ENCODE peak calls at places on chromosomes 3 and 15, in four cellular contexts. S is dorsolateral prefrontal cortex; X is CD8-positive, alpha-beta T cell; K is cardiac fibroblast. G is an unnamed sample.

GRCh38 chr3:128554100-128554464 is 61.1 kb upstream of the GATA2 start:
- DNase-seq in S (no peak), K (peak), X (no peak), G (no peak)

GRCh38 chr15:67201136-67201535 is 53.3 kb downstream of the AAGAB start:
- DNase-seq in X (no peak), S (no peak), K (no peak), G (no peak)

GRCh38 chr3:167507954-167508353 is 34.1 kb upstream of the SERPINI2 start:
- DNase-seq in X (no peak), S (no peak), K (no peak), G (no peak)

GRCh38 chr3:117018622-117019021 is 309.0 kb downstream of the TUSC7 start:
- DNase-seq in S (peak), X (no peak), K (no peak), G (no peak)

GRCh38 chr3:120554727-120555660 is 41.1 kb upstream of the NDUFB4 start:
- DNase-seq in K (no peak), S (no peak), X (no peak), G (no peak)

GRCh38 chr3:50204804-50205718 is at the start of gene SLC38A3:
- DNase-seq in K (no peak), S (no peak), X (no peak), G (no peak)

GRCh38 chr15:37777006-37777405 is 157.4 kb upstream of the TMCO5A start:
- DNase-seq in X (no peak), S (no peak), K (no peak), G (no peak)

GRCh38 chr3:45409921-45410320 is 21.5 kb downstream of the LARS2 start:
- DNase-seq in K (peak), S (no peak), X (no peak), G (no peak)

GRCh38 chr3:49745986-49746385 is 22.2 kb upstream of the GMPPB start:
- DNase-seq in X (no peak), K (peak), S (no peak), G (no peak)

GRCh38 chr3:61627768-61628185 is 66.4 kb downstream of the PTPRG start:
- DNase-seq in K (peak), S (no peak), X (no peak), G (no peak)

GRCh38 chr3:10347648-10348403 is 26.9 kb upstream of the SEC13 start:
- DNase-seq in K (no peak), S (no peak), X (no peak), G (no peak)

GRCh38 chr3:67524046-67524445 is 130.4 kb downstream of the SUCLG2 start:
- DNase-seq in S (no peak), X (no peak), K (no peak), G (no peak)

GRCh38 chr3:70308760-70309159 is 3.7 kb downstream of the MDFIC2 start:
- DNase-seq in S (no peak), X (no peak), K (peak), G (no peak)

GRCh38 chr3:54859204-54859603 is 68.7 kb downstream of the LRTM1 start:
- DNase-seq in K (no peak), X (no peak), S (no peak), G (no peak)

GRCh38 chr3:61771976-61772375 is 210.6 kb downstream of the PTPRG start:
- DNase-seq in S (no peak), K (no peak), X (no peak), G (no peak)

GRCh38 chr3:64055076-64055475 is 31.8 kb upstream of the PSMD6 start:
- DNase-seq in K (no peak), S (no peak), X (no peak), G (no peak)

GRCh38 chr3:190044142-190044541 is 76.6 kb downstream of the P3H2 start:
- DNase-seq in X (no peak), S (no peak), K (peak), G (peak)

GRCh38 chr15:67878647-67879293 is 38.9 kb upstream of the RNU6-1 start:
- DNase-seq in S (no peak), K (no peak), X (no peak), G (no peak)

GRCh38 chr15:70526221-70526973 is 237.0 kb downstream of the UACA start:
- DNase-seq in X (no peak), K (peak), S (no peak), G (no peak)

GRCh38 chr3:65174713-65175112 is 486.9 kb upstream of the ADAMTS9 start:
- DNase-seq in K (no peak), S (no peak), X (no peak), G (no peak)

GRCh38 chr3:63037116-63037515 is 161.9 kb upstream of the CADPS start:
- DNase-seq in X (no peak), K (no peak), S (no peak), G (no peak)

GRCh38 chr3:120824613-120825012 is 82.1 kb downstream of the GTF2E1 start:
- DNase-seq in K (no peak), S (no peak), X (no peak), G (no peak)

GRCh38 chr3:31847760-31848159 is 133.3 kb downstream of the OSBPL10 start:
- DNase-seq in X (no peak), K (no peak), S (no peak), G (no peak)

GRCh38 chr3:109152326-109152725 is 15.8 kb downstream of the C3orf85 start:
- DNase-seq in S (no peak), X (no peak), K (no peak), G (no peak)

GRCh38 chr15:99956022-99956775 is 223.0 kb upstream of the LYSMD4 start:
- DNase-seq in S (no peak), K (no peak), X (no peak), G (no peak)

GRCh38 chr3:101020616-101021015 is 27.4 kb upstream of the ABI3BP start:
- DNase-seq in K (peak), S (no peak), X (no peak), G (no peak)

GRCh38 chr15:24986653-24987052 is 31.9 kb downstream of the SNRPN start:
- DNase-seq in K (no peak), S (no peak), X (no peak), G (no peak)

GRCh38 chr15:65653341-65653740 is 31.6 kb downstream of the SLC24A1 start:
- DNase-seq in S (no peak), K (peak), X (no peak), G (no peak)

GRCh38 chr3:71512000-71512399 is 71.5 kb downstream of the FOXP1 start:
- DNase-seq in K (no peak), S (no peak), X (no peak), G (no peak)

GRCh38 chr3:112739252-112739945 is 98.5 kb upstream of the CCDC80 start:
- DNase-seq in S (no peak), X (no peak), K (peak), G (no peak)

GRCh38 chr3:169454823-169455222 is 208.7 kb downstream of the MECOM start:
- DNase-seq in K (peak), S (no peak), X (no peak), G (no peak)

GRCh38 chr3:126030455-126030854 is 53.5 kb downstream of the SLC41A3 start:
- DNase-seq in X (no peak), K (no peak), S (no peak), G (no peak)
- TF ChIP-seq CTCF in X (no peak), K (no peak), S (no peak), G (no peak)

GRCh38 chr15:85657132-85657531 is 137.6 kb downstream of the KLHL25 start:
- DNase-seq in K (no peak), S (no peak), X (no peak), G (no peak)
- H3K4me3 ChIP-seq in K (no peak), S (no peak), X (no peak), G (no peak)

DNA sequence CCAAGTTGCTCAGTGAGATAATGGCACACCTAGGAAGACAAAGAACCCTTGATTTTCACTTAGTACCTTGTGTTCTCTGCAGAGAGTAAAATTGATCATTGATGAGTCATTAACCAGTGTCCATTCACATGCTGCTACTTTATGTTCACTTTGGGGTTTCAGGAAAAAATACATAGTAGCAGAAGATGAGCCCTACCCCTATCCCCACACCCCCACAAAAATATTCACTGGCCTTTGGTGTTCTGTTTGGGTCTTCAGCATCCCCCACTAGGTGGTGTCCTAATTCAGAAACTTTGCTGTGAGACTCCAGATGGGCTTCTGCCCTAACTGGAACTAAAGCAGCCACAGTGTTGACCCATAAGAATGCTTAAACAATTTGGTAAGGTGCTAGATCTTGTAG is 178.8 kb downstream of the KLHL25 start:
- DNase-seq in X (no peak), K (peak), S (no peak), G (no peak)
- TF ChIP-seq CTCF in X (peak), K (peak), S (no peak), G (peak)

DNA sequence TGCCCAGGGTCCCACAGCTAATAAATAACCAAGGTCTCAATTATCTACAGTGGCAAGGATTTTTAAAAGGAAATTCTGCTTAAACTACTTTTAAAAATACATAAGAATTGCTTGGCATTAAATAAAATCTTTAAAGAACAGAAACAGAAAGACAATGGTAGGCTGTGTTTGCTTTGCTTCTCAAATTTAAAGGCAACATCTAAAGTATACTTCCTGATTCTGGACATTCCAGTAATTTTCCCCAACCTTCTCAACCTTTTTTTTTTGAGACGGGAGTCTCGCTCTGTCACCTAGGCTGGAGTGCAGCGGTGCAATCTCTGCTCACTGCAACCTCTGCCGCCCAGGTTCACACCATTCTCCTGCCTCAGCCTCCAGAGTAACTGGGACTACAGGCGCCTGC is 5.3 kb downstream of the VPS13C start:
- DNase-seq in K (no peak), S (no peak), X (no peak), G (no peak)
- H3K4me3 ChIP-seq in K (no peak), S (no peak), X (no peak), G (no peak)

GRCh38 chr15:28873006-28873405 is 12.8 kb upstream of the APBA2 start:
- DNase-seq in X (no peak), S (no peak), K (no peak), G (no peak)

GRCh38 chr15:28871168-28871567 is 14.6 kb upstream of the APBA2 start:
- DNase-seq in X (no peak), S (no peak), K (no peak), G (no peak)

GRCh38 chr15:28876131-28876844 is 9.5 kb upstream of the APBA2 start:
- DNase-seq in X (no peak), K (no peak), S (no peak), G (no peak)

GRCh38 chr15:28875461-28875965 is 10.3 kb upstream of the APBA2 start:
- DNase-seq in S (no peak), K (no peak), X (no peak), G (no peak)

GRCh38 chr15:28873585-28874139 is 12.1 kb upstream of the APBA2 start:
- DNase-seq in X (no peak), K (no peak), S (no peak), G (no peak)
- TF ChIP-seq CTCF in X (peak), K (no peak), S (no peak), G (no peak)

G was measured in GM06990.